ENCODE peak calls at places on chromosome 10, in five cellular contexts. L is astrocyte of the cerebellum; W is neural progenitor cell; X is retinal pigment epithelial cell; J is CD8-positive, alpha-beta T cell. B is an unnamed sample.

GRCh38 chr10:97494151-97494550 is 4.1 kb downstream of the MMS19 start:
- DNase-seq in X (no peak), W (no peak), J (no peak), L (no peak), B (no peak)

GRCh38 chr10:14608381-14609001 is 166.2 kb downstream of the FAM107B start:
- DNase-seq in J (no peak), X (no peak), L (no peak), W (no peak), B (no peak)

GRCh38 chr10:75398630-75399460 is 2.7 kb downstream of the ZNF503 start:
- DNase-seq in L (no peak), W (peak), X (no peak), J (no peak), B (no peak)

GRCh38 chr10:110652475-110653118 is 8.5 kb downstream of the RBM20 start:
- DNase-seq in L (no peak), W (no peak), X (no peak), J (no peak), B (no peak)

GRCh38 chr10:69768386-69768785 is 33.3 kb upstream of the COL13A1 start:
- DNase-seq in J (no peak), L (no peak), W (no peak), X (no peak), B (no peak)

GRCh38 chr10:3803295-3803883 is 18.4 kb upstream of the KLF6 start:
- DNase-seq in J (no peak), L (no peak), X (no peak), W (no peak), B (no peak)

GRCh38 chr10:71740069-71740468 is 20.5 kb upstream of the C10orf105 start:
- DNase-seq in X (peak), J (no peak), W (no peak), L (no peak), B (peak)

GRCh38 chr10:126420571-126421275 is 32.4 kb upstream of the ADAM12 start:
- DNase-seq in W (no peak), X (no peak), J (no peak), L (no peak), B (peak)

GRCh38 chr10:126939706-126940105 is 34.5 kb downstream of the DOCK1 start:
- DNase-seq in X (no peak), W (peak), J (no peak), L (no peak), B (no peak)

GRCh38 chr10:112279482-112279881 is 3.7 kb upstream of the TECTB start:
- DNase-seq in X (no peak), W (peak), J (no peak), L (no peak), B (no peak)

GRCh38 chr10:28996947-28997551 is 291.8 kb upstream of the LYZL1 start:
- DNase-seq in W (no peak), X (no peak), J (no peak), L (no peak), B (no peak)

GRCh38 chr10:104300736-104301292 is 31.8 kb downstream of the GSTO2 start:
- DNase-seq in J (no peak), X (peak), W (no peak), L (peak), B (peak)

GRCh38 chr10:98195132-98195531 is 60.7 kb downstream of the R3HCC1L start:
- DNase-seq in W (no peak), X (no peak), J (no peak), L (no peak), B (no peak)

GRCh38 chr10:79052311-79053080 is 16.3 kb upstream of the ZMIZ1 start:
- DNase-seq in J (no peak), W (peak), L (no peak), X (no peak), B (no peak)

GRCh38 chr10:31620236-31621151 is 301.5 kb downstream of the ZEB1 start:
- DNase-seq in J (no peak), W (peak), X (peak), L (peak), B (peak)

GRCh38 chr10:71471957-71472365 is 75.2 kb downstream of the CDH23 start:
- DNase-seq in L (no peak), W (no peak), J (no peak), X (no peak), B (no peak)

GRCh38 chr10:843703-844102 is 87.8 kb downstream of the LARP4B start:
- DNase-seq in J (no peak), X (no peak), W (no peak), L (peak), B (no peak)

GRCh38 chr10:71135276-71135675 is 77.1 kb upstream of the UNC5B start:
- DNase-seq in W (no peak), X (no peak), L (no peak), J (no peak), B (no peak)

GRCh38 chr10:75405201-75406143 is 3.9 kb upstream of the ZNF503 start:
- DNase-seq in L (no peak), J (no peak), X (no peak), W (peak), B (no peak)

GRCh38 chr10:49746626-49747302 is 15.4 kb downstream of the OGDHL start:
- DNase-seq in J (no peak), L (no peak), X (no peak), W (no peak), B (no peak)

GRCh38 chr10:7795605-7796004 is 7.6 kb downstream of the ATP5F1C start:
- DNase-seq in J (no peak), L (no peak), W (no peak), X (peak), B (no peak)

GRCh38 chr10:95384011-95384704 is 93.4 kb upstream of the PDLIM1 start:
- DNase-seq in X (no peak), J (no peak), L (no peak), W (no peak), B (no peak)

GRCh38 chr10:63636812-63637211 is 115.6 kb downstream of the REEP3 start:
- DNase-seq in J (no peak), W (no peak), X (no peak), L (no peak), B (no peak)

GRCh38 chr10:137606-138005 is 2.4 kb downstream of the ZMYND11 start:
- DNase-seq in J (no peak), L (no peak), W (no peak), X (no peak), B (no peak)

GRCh38 chr10:8283986-8284385 is 229.5 kb downstream of the GATA3 start:
- DNase-seq in X (no peak), J (no peak), L (no peak), W (no peak), B (no peak)

GRCh38 chr10:15856328-15857000 is 3.8 kb downstream of the MINDY3 start:
- DNase-seq in L (no peak), W (no peak), X (no peak), J (no peak), B (no peak)

GRCh38 chr10:30848396-30849032 is 183.2 kb downstream of the ZNF438 start:
- DNase-seq in W (no peak), L (no peak), J (no peak), X (no peak), B (no peak)

GRCh38 chr10:4254101-4254994 is 469.3 kb upstream of the KLF6 start:
- DNase-seq in J (no peak), L (no peak), X (no peak), W (no peak), B (peak)

GRCh38 chr10:50396491-50397311 is 145.4 kb upstream of the ASAH2 start:
- DNase-seq in J (no peak), L (no peak), W (no peak), X (no peak), B (no peak)

GRCh38 chr10:71801357-71801756 is 28.0 kb upstream of the VSIR start:
- DNase-seq in J (no peak), W (no peak), L (no peak), X (no peak), B (no peak)

GRCh38 chr10:125779403-125780327 is 4.0 kb upstream of the MMP21 start:
- DNase-seq in W (no peak), X (no peak), J (no peak), L (no peak), B (no peak)

GRCh38 chr10:33306126-33306525 is 28.3 kb downstream of the NRP1 start:
- DNase-seq in W (peak), X (no peak), J (no peak), L (no peak), B (no peak)

GRCh38 chr10:22365233-22365632 is 19.9 kb downstream of the SPAG6 start:
- DNase-seq in L (no peak), X (no peak), W (no peak), J (no peak), B (no peak)

GRCh38 chr10:132904169-132904813 is 38.1 kb downstream of the CFAP46 start:
- DNase-seq in J (no peak), W (peak), L (no peak), X (no peak), B (no peak)
- TF ChIP-seq CTCF in J (no peak), W (peak), L (peak), X (peak), B (peak)

DNA sequence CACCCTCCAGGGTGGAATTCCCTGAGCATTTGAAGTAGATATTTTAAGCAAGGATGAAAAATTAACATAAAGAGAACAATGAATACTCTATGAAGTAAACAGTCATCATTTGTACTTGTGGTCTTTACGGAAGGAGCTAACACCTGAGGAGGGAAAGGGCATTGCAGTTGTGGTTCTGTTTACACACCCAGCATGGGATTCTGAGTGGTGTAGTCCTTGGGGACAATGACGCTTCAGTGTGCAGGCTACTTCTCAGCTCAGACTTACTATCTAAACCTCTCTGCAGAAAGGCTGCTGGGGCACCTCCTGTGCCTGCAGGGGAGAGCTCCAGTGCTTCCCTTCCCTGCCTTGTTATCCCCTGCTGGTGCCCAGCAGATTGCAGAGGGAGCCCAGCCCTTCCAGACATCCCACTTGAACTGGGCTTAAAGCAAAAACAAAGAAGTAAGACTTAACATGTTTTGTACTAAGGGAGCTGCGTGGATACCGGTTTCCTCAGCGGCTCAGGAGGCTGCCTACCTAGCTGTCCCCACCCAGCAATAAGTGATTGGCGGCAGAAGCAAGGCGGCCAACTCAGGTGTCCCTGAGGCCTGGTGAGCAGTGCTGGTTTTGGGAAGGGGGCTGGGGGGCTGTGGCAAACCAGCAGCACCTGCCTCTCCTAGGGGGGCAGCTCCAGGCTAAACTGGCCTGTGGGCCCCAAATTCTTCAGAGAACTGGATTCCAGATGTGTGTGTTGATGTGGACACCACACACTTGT is 89.1 kb downstream of the CELF2 start:
- DNase-seq in X (no peak), J (no peak), W (no peak), L (no peak), B (no peak)
- TF ChIP-seq CTCF in X (no peak), J (no peak), W (no peak), L (no peak), B (no peak)

GRCh38 chr10:124063736-124064135 is 29.7 kb downstream of the CHST15 start:
- DNase-seq in W (no peak), L (peak), J (no peak), X (no peak), B (peak)
- TF ChIP-seq CTCF in W (no peak), L (no peak), J (no peak), X (no peak), B (no peak)

DNA sequence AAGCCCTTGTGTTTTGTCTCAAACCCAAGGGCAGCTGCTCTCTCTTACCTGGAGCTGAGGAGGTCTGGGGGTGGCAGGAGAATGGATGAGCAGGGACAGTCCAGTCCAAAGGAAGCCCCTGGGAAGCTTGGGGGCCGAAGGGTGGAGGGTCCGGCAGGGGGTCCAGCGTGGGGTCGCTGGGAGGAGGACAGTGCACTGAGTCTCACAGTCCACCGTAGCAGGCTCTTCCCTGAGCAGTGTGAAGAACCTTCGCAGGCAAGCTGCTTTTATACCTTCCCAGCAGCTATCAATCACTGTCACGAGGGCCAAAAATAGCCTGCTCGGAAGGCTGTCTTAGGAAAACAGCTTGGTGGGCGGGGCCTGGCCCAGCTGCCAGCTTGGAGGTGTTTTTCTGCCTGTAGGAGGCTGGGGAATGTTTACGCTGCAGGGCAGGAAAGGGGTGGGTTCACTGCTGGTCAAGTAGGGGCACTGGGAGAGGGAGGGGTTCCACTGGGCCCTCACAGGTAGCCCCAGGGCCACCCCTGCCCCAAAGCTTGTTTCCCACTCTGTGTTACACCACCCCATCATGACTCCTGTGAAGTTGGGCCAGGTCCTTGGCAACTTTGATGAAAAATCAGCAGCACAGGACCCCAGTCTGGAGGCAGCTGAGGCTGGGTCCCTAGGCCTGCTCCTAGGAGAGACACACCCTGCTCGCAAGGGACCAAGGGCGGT is at the start of gene DEPP1:
- DNase-seq in W (peak), L (peak), J (no peak), X (peak), B (no peak)
- TF ChIP-seq CTCF in W (peak), L (no peak), J (no peak), X (peak), B (no peak)

GRCh38 chr10:119209050-119209735 is 1.8 kb downstream of the GRK5 start:
- DNase-seq in X (no peak), J (peak), W (peak), L (no peak), B (no peak)

GRCh38 chr10:119208553-119208940 is 1.2 kb downstream of the GRK5 start:
- DNase-seq in L (no peak), W (no peak), X (no peak), J (no peak), B (no peak)

GRCh38 chr10:119211176-119211575 is 3.8 kb downstream of the GRK5 start:
- DNase-seq in X (no peak), J (no peak), L (peak), W (no peak), B (no peak)

GRCh38 chr10:119210633-119211032 is 3.3 kb downstream of the GRK5 start:
- DNase-seq in J (no peak), W (no peak), X (no peak), L (no peak), B (no peak)

GRCh38 chr10:119209736-119210355 is 2.5 kb downstream of the GRK5 start:
- DNase-seq in J (no peak), X (no peak), L (no peak), W (no peak), B (no peak)
- TF ChIP-seq CTCF in J (peak), X (no peak), L (no peak), W (no peak), B (no peak)

GRCh38 chr10:102540023-102540422 is 36.3 kb downstream of the SUFU start:
- DNase-seq in J (no peak), X (no peak), W (no peak), L (peak), B (no peak)
- TF ChIP-seq CTCF in J (no peak), X (peak), W (peak), L (peak), B (peak)

GRCh38 chr10:103042129-103042528 is 124.0 kb downstream of the CNNM2 start:
- DNase-seq in J (no peak), L (no peak), W (no peak), X (no peak), B (no peak)

GRCh38 chr10:103042908-103043307 is 124.8 kb downstream of the CNNM2 start:
- DNase-seq in X (no peak), W (no peak), L (no peak), J (no peak), B (no peak)

GRCh38 chr10:103040424-103040823 is 122.3 kb downstream of the CNNM2 start:
- DNase-seq in J (no peak), L (peak), X (no peak), W (no peak), B (peak)

GRCh38 chr10:103041391-103041790 is 123.3 kb downstream of the CNNM2 start:
- DNase-seq in W (no peak), L (no peak), X (no peak), J (no peak), B (no peak)

DNA sequence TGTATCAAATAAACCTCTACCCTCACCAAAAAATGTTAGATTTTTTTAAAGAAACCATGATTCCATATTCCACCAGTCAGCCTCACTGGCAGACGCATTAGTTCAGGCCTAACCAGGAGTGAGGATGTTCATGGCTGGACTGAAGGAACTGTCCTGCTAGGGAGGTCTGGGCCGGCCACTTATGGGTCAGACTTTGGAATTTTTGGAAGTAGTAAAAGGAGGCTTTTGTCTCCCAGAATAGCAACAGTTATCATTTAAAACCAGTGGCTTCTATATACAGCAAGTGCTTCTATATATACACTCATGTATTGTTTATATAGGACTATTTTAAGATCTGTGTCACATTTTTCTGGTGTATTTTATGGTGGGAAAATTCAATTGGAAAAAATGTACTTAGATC is 120.5 kb downstream of the CNNM2 start:
- DNase-seq in J (no peak), L (no peak), X (no peak), W (no peak), B (no peak)
- TF ChIP-seq CTCF in J (no peak), L (no peak), X (no peak), W (no peak), B (no peak)

GRCh38 chr10:121681171-121681752 is 83.0 kb upstream of the FGFR2 start:
- DNase-seq in L (no peak), W (peak), X (peak), J (no peak), B (no peak)
- TF ChIP-seq CTCF in L (no peak), W (no peak), X (peak), J (no peak), B (no peak)

B was measured in AG09319.